ENCODE peak calls at places on chromosomes 7 and 10, in ten cellular contexts. M is cardiac muscle cell; J is skeletal muscle cell; I is pancreas; E is hepatocyte; F is astrocyte of the cerebellum; W is Karpas-422; L is adipocyte; H is CD8-positive, alpha-beta memory T cell; V is GM12865. K is an unnamed sample.

GRCh38 chr10:78852856-78853255 is 215.9 kb upstream of the ZMIZ1 start:
- DNase-seq in M (no peak), J (no peak), I (no peak), E (no peak), F (no peak), W (peak; percentile 77), L (no peak), H (peak; percentile 7), V (peak; percentile 17), K (no peak)

GRCh38 chr10:63718006-63718405 is 196.8 kb downstream of the REEP3 start:
- DNase-seq in M (no peak), J (no peak), I (no peak), E (no peak), F (no peak), W (no peak), L (no peak), H (no peak), V (no peak), K (no peak)

GRCh38 chr10:123962756-123963469 is 71.3 kb upstream of the CPXM2 start:
- DNase-seq in M (no peak), J (no peak), I (no peak), E (no peak), F (no peak), W (no peak), L (no peak), H (no peak), V (no peak), K (no peak)

GRCh38 chr7:6530626-6531491 is 20.4 kb downstream of the GRID2IP start:
- DNase-seq in M (peak; percentile 48), J (no peak), I (no peak), E (no peak), F (no peak), W (peak; percentile 68), L (peak; percentile 7), H (peak; percentile 72), V (peak; percentile 59), K (no peak)

GRCh38 chr7:22563621-22564241 is 63.7 kb upstream of the STEAP1B start:
- DNase-seq in M (peak; percentile 45), J (no peak), I (no peak), E (no peak), F (no peak), W (no peak), L (no peak), H (no peak), V (peak; percentile 76), K (no peak)

GRCh38 chr10:117597216-117597615 is 54.7 kb downstream of the EMX2 start:
- DNase-seq in M (no peak), J (no peak), I (no peak), E (no peak), F (no peak), W (no peak), L (no peak), H (no peak), V (no peak), K (no peak)

GRCh38 chr10:63683223-63683622 is 162.0 kb downstream of the REEP3 start:
- DNase-seq in M (no peak), J (no peak), I (no peak), E (no peak), F (no peak), W (no peak), L (no peak), H (no peak), V (no peak), K (no peak)

GRCh38 chr7:77985974-77986339 is 187.4 kb downstream of the PHTF2 start:
- DNase-seq in M (no peak), J (peak; percentile 32), I (no peak), E (no peak), F (no peak), W (no peak), L (peak; percentile 28), H (no peak), V (no peak), K (no peak)

GRCh38 chr10:78805176-78805575 is 263.6 kb upstream of the ZMIZ1 start:
- DNase-seq in M (peak; percentile 86), J (peak; percentile 86), I (no peak), E (peak; percentile 92), F (peak; percentile 98), W (no peak), L (peak; percentile 97), H (no peak), V (no peak), K (peak; percentile 58)

GRCh38 chr7:28240466-28240865 is 59.9 kb upstream of the JAZF1 start:
- DNase-seq in M (no peak), J (no peak), I (no peak), E (no peak), F (no peak), W (no peak), L (no peak), H (no peak), V (no peak), K (no peak)

GRCh38 chr7:100583132-100584045 is 2.5 kb downstream of the LRCH4 start:
- DNase-seq in M (peak; percentile 61), J (no peak), I (no peak), E (peak; percentile 77), F (no peak), W (peak; percentile 78), L (no peak), H (peak; percentile 84), V (peak; percentile 81), K (peak; percentile 87)

DNA sequence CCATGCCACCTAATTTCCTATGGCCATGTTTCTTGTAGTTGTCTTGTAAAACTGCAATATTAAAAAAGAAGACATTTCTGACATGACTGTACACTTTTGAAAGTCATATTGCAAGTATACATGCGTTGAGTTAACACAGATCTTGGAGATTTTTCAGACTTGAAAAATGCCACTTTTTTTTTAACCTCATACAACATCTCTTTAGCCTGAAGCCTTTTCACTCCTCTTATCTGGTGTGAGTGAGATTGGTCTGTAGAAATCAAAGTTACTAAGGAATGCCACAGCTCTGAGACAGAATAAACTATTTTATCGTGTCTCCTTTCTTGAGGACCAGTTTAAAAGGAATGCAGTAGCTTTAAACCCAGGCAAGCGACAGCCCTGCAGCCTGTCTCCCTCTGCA is 43.9 kb upstream of the NEUROD6 start:
- DNase-seq in M (no peak), J (no peak), I (no peak), E (no peak), F (no peak), W (no peak), L (no peak), H (no peak), V (no peak), K (no peak)
- H3K4me3 ChIP-seq in M (no peak overlapping the region), J (no peak overlapping the region), I (no peak overlapping the region), E (no peak overlapping the region), F (no peak overlapping the region), W (no peak overlapping the region), L (no peak overlapping the region), H (no peak overlapping the region), V (no peak overlapping the region), K (no peak overlapping the region)

DNA sequence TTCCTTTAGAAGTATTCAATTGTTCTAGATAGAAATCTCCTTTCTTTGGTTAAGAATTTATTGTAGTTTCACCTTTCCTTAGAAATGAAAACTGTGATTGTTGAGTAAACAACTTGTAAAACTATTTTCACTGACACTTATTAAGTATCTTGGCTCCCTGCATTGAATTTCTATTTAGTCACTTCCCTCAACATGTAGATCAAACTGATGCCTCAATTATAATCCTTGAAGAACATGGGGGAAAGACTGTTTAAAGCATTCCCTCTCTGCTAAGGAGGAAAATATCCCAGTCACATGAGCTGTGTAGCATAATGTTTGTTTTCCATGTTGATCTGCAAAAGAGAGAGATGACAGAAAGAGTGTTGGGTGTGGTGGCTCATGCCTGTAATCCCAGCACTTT is 99.7 kb downstream of the PDE1C start:
- DNase-seq in M (no peak), J (no peak), I (no peak), E (no peak), F (no peak), W (no peak), L (no peak), H (no peak), V (no peak), K (no peak)
- H3K4me3 ChIP-seq in M (no peak overlapping the region), J (no peak overlapping the region), I (no peak overlapping the region), E (no peak overlapping the region), F (no peak overlapping the region), W (no peak overlapping the region), L (no peak overlapping the region), H (no peak overlapping the region), V (no peak overlapping the region), K (no peak overlapping the region)

DNA sequence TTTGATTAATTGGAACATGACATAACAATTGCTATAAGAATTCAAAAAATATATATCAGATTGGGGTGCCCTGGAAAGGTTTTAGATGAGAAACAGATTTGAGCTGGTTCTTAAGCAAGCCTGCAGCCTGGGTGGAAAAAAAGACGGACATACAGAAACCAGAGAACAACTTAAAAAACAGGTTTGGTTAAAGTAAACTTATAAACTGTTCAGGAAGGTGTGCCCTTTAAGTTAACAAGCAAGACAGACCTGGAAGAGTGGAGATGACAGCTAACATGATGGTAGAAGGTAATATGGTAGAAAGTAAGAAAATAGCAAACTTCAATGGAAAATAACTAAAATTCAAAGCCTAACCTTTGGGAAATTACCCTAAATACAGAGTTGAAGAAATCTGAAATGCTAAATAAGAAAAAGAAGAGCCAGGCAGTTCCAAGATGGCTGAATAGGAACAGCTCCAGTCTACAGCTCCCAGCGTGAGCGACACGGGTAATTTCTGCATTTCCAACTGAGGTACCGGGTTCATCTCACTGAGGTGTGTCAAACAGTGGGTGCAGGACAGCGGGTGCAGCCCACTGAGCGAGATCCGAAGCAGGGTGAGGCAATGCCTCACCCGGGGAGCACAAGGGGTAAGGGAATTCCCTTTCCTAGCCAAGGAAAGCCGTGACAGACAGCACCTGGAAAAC is 52.2 kb downstream of the CADPS2 start:
- DNase-seq in M (no peak), J (no peak), I (no peak), E (no peak), F (no peak), W (no peak), L (no peak), H (no peak), V (no peak), K (no peak)
- H3K4me3 ChIP-seq in M (no peak overlapping the region), J (no peak overlapping the region), I (no peak overlapping the region), E (no peak overlapping the region), F (no peak overlapping the region), W (no peak overlapping the region), L (no peak overlapping the region), H (no peak overlapping the region), V (no peak overlapping the region), K (no peak overlapping the region)

DNA sequence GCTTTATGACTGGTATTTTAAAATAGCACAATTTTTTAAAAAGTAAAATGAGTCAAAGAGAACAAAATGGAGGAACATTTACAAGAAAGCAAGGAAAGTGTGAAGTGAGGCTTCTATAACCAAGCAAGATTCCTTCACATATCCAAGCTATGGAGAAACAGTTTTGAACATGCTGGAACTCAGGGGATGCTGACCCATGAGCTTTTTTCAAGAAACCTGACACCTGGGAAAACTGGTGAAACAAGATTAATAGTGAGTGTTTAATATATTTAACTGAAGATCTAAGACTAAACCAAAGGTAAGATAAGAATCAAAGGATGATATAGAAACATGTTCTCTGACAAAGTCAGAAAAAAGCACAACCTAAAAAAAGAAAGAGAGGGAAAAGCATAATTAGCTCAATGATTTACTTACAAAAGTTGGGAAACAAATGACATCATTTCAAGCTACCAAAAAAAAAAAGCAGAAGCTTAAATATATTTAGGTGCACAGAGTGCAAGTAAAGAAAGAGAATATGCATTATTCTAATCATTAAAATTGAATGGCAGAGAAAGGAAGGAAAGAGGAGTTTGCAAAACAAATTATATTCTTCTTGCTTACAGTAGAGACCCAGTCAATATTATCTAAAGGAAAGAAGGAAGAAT is 24.9 kb downstream of the C7orf25 start:
- DNase-seq in M (no peak), J (no peak), I (no peak), E (no peak), F (no peak), W (no peak), L (no peak), H (no peak), V (no peak), K (no peak)
- H3K4me3 ChIP-seq in M (peak overlapping the region; percentile 24), J (no peak overlapping the region), I (peak overlapping the region; percentile 21), E (no peak overlapping the region), F (no peak overlapping the region), W (peak overlapping the region; percentile 53), L (no peak overlapping the region), H (no peak overlapping the region), V (no peak overlapping the region), K (peak overlapping the region; percentile 70)